ENCODE peak calls at places on chromosomes 12 and 14, in six cellular contexts. X is cardiac septum; J is heart left ventricle; L is HTR-8/SVneo; K is stimulated activated CD8-positive, alpha-beta memory T cell treated with anti-CD3 and anti-CD28 coated beads, Interleukin-15, amount 100 ng/mL, for 4 hours; Y is myocyte. I is an unnamed sample.

GRCh38 chr14:63652406-63652805 is 10.7 kb upstream of the WDR89 start:
- DNase-seq in X (no peak), J (no peak), L (no peak), K (no peak), Y (no peak), I (no peak)

GRCh38 chr14:69797573-69798338 is 715 bp upstream of the SLC10A1 start:
- DNase-seq in X (no peak), J (no peak), L (no peak), K (no peak), Y (no peak), I (no peak)

GRCh38 chr12:53113307-53113706 is 10.0 kb downstream of the SOAT2 start:
- DNase-seq in X (peak; percentile 19), J (no peak), L (no peak), K (no peak), Y (no peak), I (no peak)

GRCh38 chr12:92537235-92537960 is 165.4 kb upstream of the PLEKHG7 start:
- DNase-seq in X (no peak), J (no peak), L (no peak), K (no peak), Y (no peak), I (no peak)

GRCh38 chr14:101812071-101812470 is 50.6 kb downstream of the PPP2R5C start:
- DNase-seq in X (no peak), J (no peak), L (no peak), K (no peak), Y (no peak), I (no peak)

GRCh38 chr14:37985826-37986470 is 221.8 kb upstream of the SSTR1 start:
- DNase-seq in X (no peak), J (no peak), L (peak; percentile 18), K (peak; percentile 2), Y (peak; percentile 72), I (peak; percentile 31)

GRCh38 chr12:52415870-52416750 is 10.0 kb upstream of the KRT82 start:
- DNase-seq in X (no peak), J (peak; percentile 56), L (no peak), K (no peak), Y (peak; percentile 62), I (no peak)

GRCh38 chr14:51884086-51884927 is 23.9 kb downstream of the GNG2 start:
- DNase-seq in X (no peak), J (no peak), L (no peak), K (no peak), Y (peak; percentile 47), I (no peak)

GRCh38 chr12:123614110-123614509 is 12.2 kb downstream of the DDX55 start:
- DNase-seq in X (no peak), J (no peak), L (no peak), K (no peak), Y (no peak), I (no peak)

GRCh38 chr14:80713076-80713850 is 228.3 kb downstream of the CEP128 start:
- DNase-seq in X (no peak), J (no peak), L (no peak), K (no peak), Y (no peak), I (no peak)

GRCh38 chr14:99936738-99937474 is 128.3 kb upstream of the EVL start:
- DNase-seq in X (no peak), J (no peak), L (no peak), K (no peak), Y (no peak), I (no peak)

GRCh38 chr12:125110641-125111360 is 45.6 kb downstream of the AACS start:
- DNase-seq in X (no peak), J (no peak), L (no peak), K (no peak), Y (no peak), I (no peak)